ENCODE peak calls at places on chromosomes 7 and 10, in five cellular contexts. V is T47D, X is AG09309, C is H54, Z is H7. P is an unnamed sample.

GRCh38 chr7:84548366-84549085 is 353.9 kb upstream of the SEMA3A start:
- DNase-seq in V (no peak), X (peak), C (no peak), Z (peak), P (peak)

GRCh38 chr7:87944547-87944946 is 10.5 kb downstream of the ADAM22 start:
- DNase-seq in V (no peak), X (no peak), C (no peak), Z (no peak), P (no peak)

GRCh38 chr10:117610321-117610720 is 67.8 kb downstream of the EMX2 start:
- DNase-seq in V (no peak), X (no peak), C (no peak), Z (peak), P (peak)

GRCh38 chr10:13180788-13181187 is 19.4 kb downstream of the MCM10 start:
- DNase-seq in V (no peak), X (no peak), C (no peak), Z (no peak), P (no peak)

GRCh38 chr10:14386202-14386593 is 55.5 kb upstream of the FRMD4A start:
- DNase-seq in V (no peak), X (peak), C (peak), Z (no peak), P (no peak)

GRCh38 chr10:120014031-120014430 is 121.5 kb downstream of the SEC23IP start:
- DNase-seq in V (no peak), X (no peak), C (no peak), Z (no peak), P (no peak)

GRCh38 chr10:102917314-102917961 is 656 bp upstream of the CNNM2 start:
- DNase-seq in V (peak), X (peak), C (peak), Z (peak), P (peak)

GRCh38 chr7:84194484-84195260 is at the start of gene SEMA3A:
- DNase-seq in V (peak), X (peak), C (no peak), Z (peak), P (peak)

GRCh38 chr7:94375713-94376112 is 19.0 kb upstream of the COL1A2 start:
- DNase-seq in V (no peak), X (peak), C (peak), Z (no peak), P (peak)

P was measured in endodermal cell.